ENCODE peak calls at places on chromosome 2, in six cellular contexts. One of them, this sample, is unnamed.

GRCh38 chr2:94759211-94759610 is 112.0 kb upstream of the TEKT4 start:
- DNase-seq in aorta: no peak
- DNase-seq in heart right ventricle: no peak
- DNase-seq in PC-3: peak
- DNase-seq in heart left ventricle: no peak
- DNase-seq in dorsolateral prefrontal cortex: no peak
- DNase-seq in this sample: no peak

GRCh38 chr2:78351208-78351607 is 674.3 kb upstream of the REG3G start:
- DNase-seq in aorta: no peak
- DNase-seq in heart right ventricle: no peak
- DNase-seq in PC-3: peak
- DNase-seq in heart left ventricle: no peak
- DNase-seq in dorsolateral prefrontal cortex: no peak
- DNase-seq in this sample: no peak

GRCh38 chr2:27303093-27304025 is 4.9 kb downstream of the UCN start:
- DNase-seq in aorta: no peak
- DNase-seq in heart right ventricle: peak
- DNase-seq in PC-3: peak
- DNase-seq in heart left ventricle: peak
- DNase-seq in dorsolateral prefrontal cortex: no peak
- DNase-seq in this sample: no peak

GRCh38 chr2:201465524-201465971 is 14.0 kb downstream of the STRADB start:
- DNase-seq in aorta: no peak
- DNase-seq in heart right ventricle: no peak
- DNase-seq in PC-3: no peak
- DNase-seq in heart left ventricle: no peak
- DNase-seq in dorsolateral prefrontal cortex: no peak
- DNase-seq in this sample: no peak

GRCh38 chr2:26297061-26297460 is 48.9 kb upstream of the SELENOI start:
- DNase-seq in aorta: no peak
- DNase-seq in heart right ventricle: no peak
- DNase-seq in PC-3: no peak
- DNase-seq in heart left ventricle: no peak
- DNase-seq in dorsolateral prefrontal cortex: no peak
- DNase-seq in this sample: no peak

GRCh38 chr2:229401126-229401865 is 130.2 kb upstream of the PID1 start:
- DNase-seq in aorta: no peak
- DNase-seq in heart right ventricle: no peak
- DNase-seq in PC-3: no peak
- DNase-seq in heart left ventricle: no peak
- DNase-seq in dorsolateral prefrontal cortex: no peak
- DNase-seq in this sample: no peak

GRCh38 chr2:155895016-155895415 is 437.5 kb downstream of the NR4A2 start:
- DNase-seq in aorta: no peak
- DNase-seq in heart right ventricle: no peak
- DNase-seq in PC-3: peak
- DNase-seq in heart left ventricle: no peak
- DNase-seq in dorsolateral prefrontal cortex: no peak
- DNase-seq in this sample: no peak

GRCh38 chr2:11444737-11445136 is 21.2 kb downstream of the E2F6 start:
- DNase-seq in aorta: no peak
- DNase-seq in heart right ventricle: no peak
- DNase-seq in PC-3: no peak
- DNase-seq in heart left ventricle: no peak
- DNase-seq in dorsolateral prefrontal cortex: no peak
- DNase-seq in this sample: no peak

GRCh38 chr2:178250429-178250828 is 56.1 kb downstream of the OSBPL6 start:
- DNase-seq in aorta: no peak
- DNase-seq in heart right ventricle: no peak
- DNase-seq in PC-3: no peak
- DNase-seq in heart left ventricle: no peak
- DNase-seq in dorsolateral prefrontal cortex: no peak
- DNase-seq in this sample: no peak

GRCh38 chr2:115163572-115163971 is 721.1 kb downstream of the DPP10 start:
- DNase-seq in aorta: no peak
- DNase-seq in heart right ventricle: no peak
- DNase-seq in PC-3: no peak
- DNase-seq in heart left ventricle: no peak
- DNase-seq in dorsolateral prefrontal cortex: no peak
- DNase-seq in this sample: no peak

GRCh38 chr2:215929602-215930335 is 83.6 kb downstream of the MREG start:
- DNase-seq in aorta: no peak
- DNase-seq in heart right ventricle: no peak
- DNase-seq in PC-3: peak
- DNase-seq in heart left ventricle: no peak
- DNase-seq in dorsolateral prefrontal cortex: no peak
- DNase-seq in this sample: no peak

GRCh38 chr2:227079726-227080125 is 84.3 kb downstream of the COL4A4 start:
- DNase-seq in aorta: no peak
- DNase-seq in heart right ventricle: no peak
- DNase-seq in PC-3: no peak
- DNase-seq in heart left ventricle: no peak
- DNase-seq in dorsolateral prefrontal cortex: no peak
- DNase-seq in this sample: no peak

GRCh38 chr2:187206071-187206470 is 242.0 kb downstream of the CALCRL start:
- DNase-seq in aorta: no peak
- DNase-seq in heart right ventricle: no peak
- DNase-seq in PC-3: peak
- DNase-seq in heart left ventricle: no peak
- DNase-seq in dorsolateral prefrontal cortex: no peak
- DNase-seq in this sample: peak

GRCh38 chr2:217742837-217743236 is 260.0 kb downstream of the TNS1 start:
- DNase-seq in aorta: no peak
- DNase-seq in heart right ventricle: no peak
- DNase-seq in PC-3: no peak
- DNase-seq in heart left ventricle: no peak
- DNase-seq in dorsolateral prefrontal cortex: no peak
- DNase-seq in this sample: no peak

GRCh38 chr2:46119453-46119852 is 177.8 kb upstream of the EPAS1 start:
- DNase-seq in aorta: no peak
- DNase-seq in heart right ventricle: no peak
- DNase-seq in PC-3: no peak
- DNase-seq in heart left ventricle: no peak
- DNase-seq in dorsolateral prefrontal cortex: no peak
- DNase-seq in this sample: no peak

GRCh38 chr2:157692768-157693167 is 64.1 kb upstream of the ACVR1C start:
- DNase-seq in aorta: no peak
- DNase-seq in heart right ventricle: no peak
- DNase-seq in PC-3: peak
- DNase-seq in heart left ventricle: no peak
- DNase-seq in dorsolateral prefrontal cortex: no peak
- DNase-seq in this sample: peak

GRCh38 chr2:144459937-144460336 is 60.0 kb downstream of the ZEB2 start:
- DNase-seq in aorta: no peak
- DNase-seq in heart right ventricle: no peak
- DNase-seq in PC-3: no peak
- DNase-seq in heart left ventricle: no peak
- DNase-seq in dorsolateral prefrontal cortex: no peak
- DNase-seq in this sample: no peak

GRCh38 chr2:45983213-45983612 is 314.0 kb upstream of the EPAS1 start:
- DNase-seq in aorta: no peak
- DNase-seq in heart right ventricle: no peak
- DNase-seq in PC-3: no peak
- DNase-seq in heart left ventricle: no peak
- DNase-seq in dorsolateral prefrontal cortex: no peak
- DNase-seq in this sample: no peak

GRCh38 chr2:215830313-215830712 is 183.0 kb downstream of the MREG start:
- DNase-seq in aorta: peak
- DNase-seq in heart right ventricle: no peak
- DNase-seq in PC-3: peak
- DNase-seq in heart left ventricle: peak
- DNase-seq in dorsolateral prefrontal cortex: no peak
- DNase-seq in this sample: no peak

GRCh38 chr2:36058076-36058475 is 297.5 kb upstream of the CRIM1 start:
- DNase-seq in aorta: no peak
- DNase-seq in heart right ventricle: no peak
- DNase-seq in PC-3: no peak
- DNase-seq in heart left ventricle: no peak
- DNase-seq in dorsolateral prefrontal cortex: no peak
- DNase-seq in this sample: no peak

GRCh38 chr2:23603156-23603555 is 218.2 kb downstream of the KLHL29 start:
- DNase-seq in aorta: no peak
- DNase-seq in heart right ventricle: no peak
- DNase-seq in PC-3: no peak
- DNase-seq in heart left ventricle: no peak
- DNase-seq in dorsolateral prefrontal cortex: no peak
- DNase-seq in this sample: no peak

GRCh38 chr2:23604731-23605130 is 219.8 kb downstream of the KLHL29 start:
- DNase-seq in aorta: no peak
- DNase-seq in heart right ventricle: no peak
- DNase-seq in PC-3: no peak
- DNase-seq in heart left ventricle: no peak
- DNase-seq in dorsolateral prefrontal cortex: no peak
- DNase-seq in this sample: no peak

GRCh38 chr2:23602113-23602512 is 217.1 kb downstream of the KLHL29 start:
- DNase-seq in aorta: no peak
- DNase-seq in heart right ventricle: no peak
- DNase-seq in PC-3: peak
- DNase-seq in heart left ventricle: no peak
- DNase-seq in dorsolateral prefrontal cortex: no peak
- DNase-seq in this sample: no peak

GRCh38 chr2:23605236-23605635 is 220.3 kb downstream of the KLHL29 start:
- DNase-seq in aorta: no peak
- DNase-seq in heart right ventricle: no peak
- DNase-seq in PC-3: no peak
- DNase-seq in heart left ventricle: no peak
- DNase-seq in dorsolateral prefrontal cortex: no peak
- DNase-seq in this sample: no peak

DNA sequence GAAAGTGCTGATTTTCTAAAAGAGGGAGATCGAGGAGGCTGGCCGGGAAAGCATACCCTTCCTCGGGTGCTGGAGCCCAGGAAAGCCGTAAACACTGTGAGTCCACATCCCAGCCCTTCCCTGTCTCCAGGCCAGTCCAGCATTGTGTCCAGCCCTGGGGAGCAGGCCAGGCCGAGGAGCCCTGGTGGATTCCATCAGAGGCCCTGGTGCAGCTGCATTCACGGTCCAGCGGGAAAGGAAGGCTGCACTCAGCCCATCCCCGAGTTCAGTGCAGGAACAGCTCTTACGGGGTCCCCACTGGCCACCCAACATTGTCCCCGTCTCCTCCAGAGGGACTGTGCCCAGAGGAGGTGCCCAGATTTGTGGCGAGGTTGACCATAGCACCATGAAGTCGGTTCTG is 218.6 kb downstream of the KLHL29 start:
- DNase-seq in aorta: no peak
- DNase-seq in heart right ventricle: no peak
- DNase-seq in PC-3: no peak
- DNase-seq in heart left ventricle: no peak
- DNase-seq in dorsolateral prefrontal cortex: no peak
- DNase-seq in this sample: no peak
- H3K27ac ChIP-seq in aorta: no peak
- H3K27ac ChIP-seq in heart right ventricle: no peak
- H3K27ac ChIP-seq in PC-3: no peak
- H3K27ac ChIP-seq in heart left ventricle: no peak
- H3K27ac ChIP-seq in dorsolateral prefrontal cortex: no peak
- H3K27ac ChIP-seq in this sample: no peak

GRCh38 chr2:175929850-175930249 is 72.2 kb downstream of the LNPK start:
- DNase-seq in aorta: no peak
- DNase-seq in heart right ventricle: no peak
- DNase-seq in PC-3: no peak
- DNase-seq in heart left ventricle: no peak
- DNase-seq in dorsolateral prefrontal cortex: no peak
- DNase-seq in this sample: peak
- H3K27ac ChIP-seq in aorta: no peak
- H3K27ac ChIP-seq in heart right ventricle: no peak
- H3K27ac ChIP-seq in PC-3: peak
- H3K27ac ChIP-seq in heart left ventricle: no peak
- H3K27ac ChIP-seq in dorsolateral prefrontal cortex: no peak
- H3K27ac ChIP-seq in this sample: peak

GRCh38 chr2:71502941-71503738 is 49.8 kb downstream of the DYSF start:
- DNase-seq in aorta: no peak
- DNase-seq in heart right ventricle: no peak
- DNase-seq in PC-3: no peak
- DNase-seq in heart left ventricle: no peak
- DNase-seq in dorsolateral prefrontal cortex: no peak
- DNase-seq in this sample: no peak
- H3K27ac ChIP-seq in aorta: no peak
- H3K27ac ChIP-seq in heart right ventricle: peak
- H3K27ac ChIP-seq in PC-3: no peak
- H3K27ac ChIP-seq in heart left ventricle: peak
- H3K27ac ChIP-seq in dorsolateral prefrontal cortex: peak
- H3K27ac ChIP-seq in this sample: peak

DNA sequence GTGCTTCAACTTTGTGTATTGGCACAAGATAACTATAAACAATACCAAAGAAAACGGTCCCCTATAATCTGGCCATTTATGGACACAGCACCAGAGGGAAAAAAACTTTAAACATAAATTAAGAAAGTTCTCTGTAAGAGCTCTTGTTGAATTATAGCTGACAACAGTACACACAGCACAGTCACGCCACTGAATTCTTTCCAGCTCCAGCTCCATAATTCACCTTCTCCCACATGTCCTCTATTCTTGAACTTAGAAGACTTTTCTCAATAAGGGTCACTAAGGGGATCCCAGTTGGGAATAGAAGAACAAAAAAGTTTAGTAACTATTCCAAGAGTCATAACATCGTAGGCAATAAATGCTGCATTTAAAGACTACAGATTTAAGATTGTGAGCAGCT is 124.6 kb upstream of the CYP1B1 start:
- DNase-seq in aorta: no peak
- DNase-seq in heart right ventricle: no peak
- DNase-seq in PC-3: no peak
- DNase-seq in heart left ventricle: no peak
- DNase-seq in dorsolateral prefrontal cortex: no peak
- DNase-seq in this sample: no peak
- H3K27ac ChIP-seq in aorta: no peak
- H3K27ac ChIP-seq in heart right ventricle: no peak
- H3K27ac ChIP-seq in PC-3: no peak
- H3K27ac ChIP-seq in heart left ventricle: no peak
- H3K27ac ChIP-seq in dorsolateral prefrontal cortex: no peak
- H3K27ac ChIP-seq in this sample: no peak

This sample was measured in epithelial cell of prostate.